ENCODE peak calls at places on chromosomes 11 and 22, in six cellular contexts. G is body of pancreas, X is tibial artery, C is ovary, V is endodermal cell, U is HCT116. P is an unnamed sample. For H3K27me3, the result is how much of the 10 kb centered on the place peaks cover.

GRCh38 chr11:13465909-13466371 is 2.9 kb upstream of the BTBD10 start:
- DNase-seq in V (no peak), C (no peak), U (peak), G (peak), X (no peak), P (no peak)

GRCh38 chr11:114159802-114160588 is 100.5 kb downstream of the ZBTB16 start:
- DNase-seq in U (peak), V (peak), X (peak), G (peak), C (peak), P (peak)

GRCh38 chr11:85086511-85087284 is 540.4 kb downstream of the DLG2 start:
- DNase-seq in G (no peak), X (no peak), V (no peak), U (no peak), C (no peak), P (no peak)

GRCh38 chr11:3127706-3128355 is 37.3 kb downstream of the OSBPL5 start:
- DNase-seq in G (peak), V (no peak), C (no peak), X (no peak), U (no peak), P (no peak)

GRCh38 chr11:7597620-7598019 is 75.7 kb downstream of the CYB5R2 start:
- DNase-seq in X (no peak), U (no peak), G (peak), V (no peak), C (no peak), P (no peak)

GRCh38 chr22:45538284-45538683 is 35.6 kb downstream of the FBLN1 start:
- DNase-seq in V (no peak), X (peak), C (no peak), U (no peak), G (no peak), P (no peak)

GRCh38 chr22:35842954-35843353 is 125.3 kb downstream of the APOL5 start:
- DNase-seq in X (no peak), G (peak), C (no peak), V (peak), U (peak), P (no peak)

GRCh38 chr11:68979931-68980775 is 633 bp downstream of the MRGPRD start:
- DNase-seq in G (no peak), U (no peak), C (no peak), V (peak), X (no peak), P (no peak)

GRCh38 chr11:100855466-100856067 is 168.5 kb downstream of the ARHGAP42 start:
- DNase-seq in X (no peak), C (no peak), U (peak), V (no peak), G (no peak), P (no peak)

GRCh38 chr22:19146215-19146968 is 1.9 kb upstream of the ESS2 start:
- DNase-seq in G (no peak), X (no peak), C (no peak), V (no peak), U (no peak), P (no peak)
- TF ChIP-seq CTCF in G (no peak), X (no peak), C (no peak), V (peak), U (no peak), P (no peak)

DNA sequence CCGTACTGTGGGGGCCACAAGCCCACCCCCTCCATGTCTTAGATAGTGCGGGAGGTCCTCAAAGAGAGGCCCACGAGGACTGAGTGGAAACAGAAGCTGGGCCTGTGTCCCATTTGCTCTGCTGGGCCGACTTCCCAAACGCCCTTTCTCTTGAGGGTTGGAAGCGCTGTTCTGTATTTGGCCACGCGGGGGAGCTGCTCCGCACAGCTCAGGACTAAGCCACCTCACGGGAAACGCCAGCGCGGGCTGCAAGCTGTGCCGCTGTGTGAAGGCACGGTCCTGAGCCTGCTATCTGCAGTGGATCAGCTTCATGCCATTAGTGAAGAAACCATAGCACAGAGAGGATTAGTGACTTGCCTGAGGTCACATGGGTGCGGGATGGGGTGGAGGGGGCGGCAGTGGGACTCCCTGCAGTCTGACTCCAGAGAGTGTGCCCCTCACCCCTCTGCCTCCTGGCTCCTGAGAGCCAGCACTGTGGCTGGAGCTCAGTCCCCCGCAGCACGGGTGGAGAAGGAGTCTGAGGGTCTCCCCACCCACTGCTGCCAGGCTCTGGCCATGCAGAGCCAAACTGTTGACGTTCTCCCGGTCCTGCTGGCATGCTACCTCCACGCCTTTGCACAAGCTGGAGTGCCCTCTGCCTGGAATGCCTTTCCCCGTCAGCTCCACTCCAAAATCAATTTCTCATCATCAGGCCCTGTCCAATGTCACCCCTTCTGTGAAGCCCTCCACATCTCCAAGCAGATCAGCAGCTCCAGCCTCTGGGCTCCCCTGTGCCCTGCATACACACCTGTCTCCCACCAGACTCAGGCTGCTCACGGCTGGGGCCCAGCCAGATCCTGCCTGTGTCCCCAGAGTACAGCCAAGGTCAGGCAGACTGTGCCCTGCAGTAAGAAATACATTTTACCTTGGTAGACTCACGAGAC is 51.5 kb upstream of the LRRC32 start:
- DNase-seq in C (peak), V (peak), G (peak), U (peak), X (peak), P (peak)
- H3K4me3 ChIP-seq in C (no peak), V (no peak), G (no peak), U (peak), X (no peak), P (no peak)

DNA sequence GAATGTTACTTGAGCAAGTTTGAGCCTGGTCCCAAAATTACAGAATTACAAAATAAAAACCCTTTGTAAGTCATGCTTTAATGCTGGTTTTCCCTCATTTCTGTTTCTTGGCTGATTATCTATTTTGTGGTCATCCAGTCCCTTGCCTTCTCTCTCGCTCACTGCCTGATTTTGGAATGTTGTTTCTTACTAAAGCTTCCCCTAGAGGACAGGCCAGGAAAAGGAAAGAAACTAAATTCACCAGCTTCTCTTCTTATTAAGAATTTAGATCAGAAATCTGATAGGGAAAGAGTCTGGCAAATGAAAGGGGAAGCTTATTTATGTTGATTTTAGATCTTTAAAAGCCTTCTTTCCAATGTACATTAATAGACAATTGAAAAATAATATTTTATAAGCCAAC is 16.6 kb upstream of the BDNF start:
- DNase-seq in X (no peak), U (no peak), V (no peak), C (no peak), G (no peak), P (no peak)
- H3K27me3 ChIP-seq in X (under half), U (under half), V (half or more), C (under half), G (under half), P (under half)

GRCh38 chr11:46916669-46917108 is 1.7 kb downstream of the LRP4 start:
- DNase-seq in V (peak), G (peak), C (peak), X (peak), U (no peak), P (no peak)
- TF ChIP-seq CTCF in V (peak), G (peak), C (no peak), X (no peak), U (no peak), P (peak)

DNA sequence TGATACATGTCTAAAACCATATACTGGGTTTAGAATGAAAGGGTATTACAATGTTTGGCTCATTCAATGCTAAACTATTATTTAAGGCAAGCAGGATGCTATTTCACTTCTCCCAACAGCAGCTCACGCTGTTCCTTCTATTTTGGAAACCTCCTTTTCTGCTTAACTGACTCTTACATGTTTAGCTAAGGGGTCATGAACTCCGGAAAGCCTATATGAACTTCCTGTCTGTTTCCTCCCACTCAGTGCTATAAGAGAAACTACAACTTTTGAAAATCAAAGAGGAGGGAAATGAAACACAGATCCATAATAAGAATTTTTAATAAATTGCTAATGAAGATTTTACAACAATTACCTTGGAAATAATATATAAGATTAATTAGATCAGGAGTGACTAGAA is 30.9 kb downstream of the SLC36A4 start:
- DNase-seq in C (no peak), G (no peak), U (no peak), X (no peak), V (no peak), P (no peak)
- H3K4me3 ChIP-seq in C (no peak), G (no peak), U (no peak), X (no peak), V (no peak), P (no peak)

GRCh38 chr11:118155781-118156530 is 3.3 kb upstream of the SCN4B start:
- DNase-seq in C (no peak), G (no peak), V (no peak), X (no peak), U (no peak), P (no peak)
- H3K27me3 ChIP-seq in C (under half), G (under half), V (half or more), X (under half), U (under half), P (half or more)

GRCh38 chr11:124897681-124898680 is at the start of gene ROBO4:
- DNase-seq in X (peak), U (peak), G (no peak), C (no peak), V (peak), P (peak)

GRCh38 chr11:124900464-124900863 is 2.8 kb upstream of the ROBO4 start:
- DNase-seq in U (peak), C (peak), V (peak), X (peak), G (no peak), P (peak)

GRCh38 chr11:124896821-124897391 is 759 bp downstream of the ROBO4 start:
- DNase-seq in G (no peak), U (no peak), X (no peak), C (no peak), V (no peak), P (no peak)

GRCh38 chr11:124898711-124899110 is 1.0 kb upstream of the ROBO4 start:
- DNase-seq in V (peak), C (peak), U (no peak), G (no peak), X (no peak), P (no peak)

DNA sequence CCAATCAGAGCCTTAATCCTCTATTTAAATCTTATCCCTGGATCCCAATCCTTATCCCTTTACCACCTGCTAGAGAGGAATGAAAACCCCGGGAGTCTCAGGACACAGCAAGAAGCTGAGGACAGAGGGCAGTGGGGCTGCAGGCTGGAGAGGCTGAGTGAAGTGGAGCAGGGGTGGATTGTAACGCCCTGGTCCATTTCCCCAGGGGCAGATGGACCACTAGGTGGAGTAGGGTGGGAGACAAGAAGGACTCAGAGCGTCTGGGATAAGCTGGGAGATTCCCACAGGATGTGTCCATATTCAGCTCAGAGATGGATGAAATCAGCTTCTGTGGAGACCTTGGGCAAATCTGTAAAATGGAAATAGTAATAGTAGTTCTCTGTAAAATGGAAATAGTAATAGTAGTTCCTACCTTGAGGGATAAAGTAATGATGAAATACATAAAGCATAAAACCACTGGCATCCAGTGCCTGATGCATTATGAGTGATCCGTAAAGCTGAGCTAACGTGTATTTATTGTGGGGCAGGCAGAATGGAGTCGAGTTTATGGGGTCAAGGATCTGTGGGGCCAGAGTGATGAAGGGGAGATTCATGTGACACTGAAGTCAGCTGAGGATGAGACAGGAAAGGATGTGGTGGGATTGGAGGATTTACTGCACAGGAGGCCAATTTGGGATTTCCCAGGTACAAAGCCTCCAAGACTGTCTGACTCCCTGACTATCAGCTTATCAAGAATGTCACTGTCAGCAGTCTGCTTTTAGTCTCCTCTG is 1.9 kb upstream of the ROBO4 start:
- DNase-seq in C (peak), X (no peak), U (no peak), G (no peak), V (peak), P (no peak)
- TF ChIP-seq CTCF in C (no peak), X (no peak), U (peak), G (no peak), V (peak), P (peak)

P was measured in kidney epithelial cell.